ENCODE peak calls at places on chromosome 17, in nine cellular contexts. One of them, this sample, is unnamed.

GRCh38 chr17:48426019-48426418 is 4.0 kb downstream of the SKAP1 start:
- DNase-seq in endothelial cell of umbilical vein: peak
- DNase-seq in body of pancreas: no peak
- DNase-seq in bronchial epithelial cell: no peak
- DNase-seq in T47D: no peak
- DNase-seq in anterior cingulate cortex: no peak
- DNase-seq in COLO829: no peak
- DNase-seq in activated T-helper 1 cell treated with anti-CD3 and anti-CD28 coated beads, Interleukin-12 subunit alpha, Interleukin-12 subunit beta, Interleukin-2, Interleukin-4 antibody, amounts not matched to agents 30 ng/mL and 10 ng/mL and 1 ng/mL, durations not matched to agents 14 hours and 24 hours and 36 hours: no peak
- DNase-seq in HepG2: no peak
- DNase-seq in this sample: no peak

GRCh38 chr17:57086069-57086930 is 1.3 kb downstream of the AKAP1 start:
- DNase-seq in bronchial epithelial cell: peak
- DNase-seq in COLO829: peak
- DNase-seq in anterior cingulate cortex: no peak
- DNase-seq in activated T-helper 1 cell treated with anti-CD3 and anti-CD28 coated beads, Interleukin-12 subunit alpha, Interleukin-12 subunit beta, Interleukin-2, Interleukin-4 antibody, amounts not matched to agents 30 ng/mL and 10 ng/mL and 1 ng/mL, durations not matched to agents 14 hours and 24 hours and 36 hours: peak
- DNase-seq in endothelial cell of umbilical vein: peak
- DNase-seq in body of pancreas: peak
- DNase-seq in HepG2: peak
- DNase-seq in T47D: peak
- DNase-seq in this sample: no peak

GRCh38 chr17:82475458-82475857 is 16.9 kb downstream of the NARF start:
- DNase-seq in COLO829: no peak
- DNase-seq in bronchial epithelial cell: no peak
- DNase-seq in T47D: no peak
- DNase-seq in endothelial cell of umbilical vein: no peak
- DNase-seq in anterior cingulate cortex: no peak
- DNase-seq in HepG2: no peak
- DNase-seq in body of pancreas: no peak
- DNase-seq in activated T-helper 1 cell treated with anti-CD3 and anti-CD28 coated beads, Interleukin-12 subunit alpha, Interleukin-12 subunit beta, Interleukin-2, Interleukin-4 antibody, amounts not matched to agents 30 ng/mL and 10 ng/mL and 1 ng/mL, durations not matched to agents 14 hours and 24 hours and 36 hours: no peak
- DNase-seq in this sample: no peak

GRCh38 chr17:560379-560935 is 154.2 kb downstream of the VPS53 start:
- DNase-seq in endothelial cell of umbilical vein: peak
- DNase-seq in bronchial epithelial cell: peak
- DNase-seq in anterior cingulate cortex: no peak
- DNase-seq in activated T-helper 1 cell treated with anti-CD3 and anti-CD28 coated beads, Interleukin-12 subunit alpha, Interleukin-12 subunit beta, Interleukin-2, Interleukin-4 antibody, amounts not matched to agents 30 ng/mL and 10 ng/mL and 1 ng/mL, durations not matched to agents 14 hours and 24 hours and 36 hours: no peak
- DNase-seq in T47D: no peak
- DNase-seq in HepG2: no peak
- DNase-seq in COLO829: peak
- DNase-seq in body of pancreas: no peak
- DNase-seq in this sample: no peak

GRCh38 chr17:76252040-76252954 is 12.0 kb upstream of the RNF157 start:
- DNase-seq in endothelial cell of umbilical vein: peak
- DNase-seq in anterior cingulate cortex: no peak
- DNase-seq in COLO829: peak
- DNase-seq in bronchial epithelial cell: peak
- DNase-seq in body of pancreas: peak
- DNase-seq in T47D: peak
- DNase-seq in activated T-helper 1 cell treated with anti-CD3 and anti-CD28 coated beads, Interleukin-12 subunit alpha, Interleukin-12 subunit beta, Interleukin-2, Interleukin-4 antibody, amounts not matched to agents 30 ng/mL and 10 ng/mL and 1 ng/mL, durations not matched to agents 14 hours and 24 hours and 36 hours: peak
- DNase-seq in HepG2: peak
- DNase-seq in this sample: no peak

GRCh38 chr17:73105448-73105847 is 13.0 kb upstream of the SLC39A11 start:
- DNase-seq in bronchial epithelial cell: no peak
- DNase-seq in body of pancreas: no peak
- DNase-seq in T47D: no peak
- DNase-seq in anterior cingulate cortex: no peak
- DNase-seq in endothelial cell of umbilical vein: no peak
- DNase-seq in COLO829: no peak
- DNase-seq in HepG2: no peak
- DNase-seq in activated T-helper 1 cell treated with anti-CD3 and anti-CD28 coated beads, Interleukin-12 subunit alpha, Interleukin-12 subunit beta, Interleukin-2, Interleukin-4 antibody, amounts not matched to agents 30 ng/mL and 10 ng/mL and 1 ng/mL, durations not matched to agents 14 hours and 24 hours and 36 hours: no peak
- DNase-seq in this sample: no peak

GRCh38 chr17:73782641-73783381 is 138.6 kb upstream of the SDK2 start:
- DNase-seq in T47D: peak
- DNase-seq in COLO829: no peak
- DNase-seq in bronchial epithelial cell: no peak
- DNase-seq in endothelial cell of umbilical vein: no peak
- DNase-seq in anterior cingulate cortex: no peak
- DNase-seq in activated T-helper 1 cell treated with anti-CD3 and anti-CD28 coated beads, Interleukin-12 subunit alpha, Interleukin-12 subunit beta, Interleukin-2, Interleukin-4 antibody, amounts not matched to agents 30 ng/mL and 10 ng/mL and 1 ng/mL, durations not matched to agents 14 hours and 24 hours and 36 hours: no peak
- DNase-seq in HepG2: no peak
- DNase-seq in body of pancreas: no peak
- DNase-seq in this sample: no peak

GRCh38 chr17:19520641-19521040 is 13.0 kb upstream of the SLC47A1 start:
- DNase-seq in HepG2: no peak
- DNase-seq in activated T-helper 1 cell treated with anti-CD3 and anti-CD28 coated beads, Interleukin-12 subunit alpha, Interleukin-12 subunit beta, Interleukin-2, Interleukin-4 antibody, amounts not matched to agents 30 ng/mL and 10 ng/mL and 1 ng/mL, durations not matched to agents 14 hours and 24 hours and 36 hours: no peak
- DNase-seq in endothelial cell of umbilical vein: no peak
- DNase-seq in anterior cingulate cortex: no peak
- DNase-seq in bronchial epithelial cell: no peak
- DNase-seq in T47D: no peak
- DNase-seq in body of pancreas: no peak
- DNase-seq in COLO829: no peak
- DNase-seq in this sample: no peak

GRCh38 chr17:45228121-45228941 is 6.6 kb downstream of the FMNL1 start:
- DNase-seq in COLO829: no peak
- DNase-seq in HepG2: no peak
- DNase-seq in activated T-helper 1 cell treated with anti-CD3 and anti-CD28 coated beads, Interleukin-12 subunit alpha, Interleukin-12 subunit beta, Interleukin-2, Interleukin-4 antibody, amounts not matched to agents 30 ng/mL and 10 ng/mL and 1 ng/mL, durations not matched to agents 14 hours and 24 hours and 36 hours: no peak
- DNase-seq in body of pancreas: peak
- DNase-seq in anterior cingulate cortex: no peak
- DNase-seq in endothelial cell of umbilical vein: no peak
- DNase-seq in bronchial epithelial cell: no peak
- DNase-seq in T47D: no peak
- DNase-seq in this sample: no peak

GRCh38 chr17:67639997-67640396 is 77.7 kb upstream of the NOL11 start:
- DNase-seq in T47D: no peak
- DNase-seq in bronchial epithelial cell: no peak
- DNase-seq in body of pancreas: no peak
- DNase-seq in COLO829: no peak
- DNase-seq in HepG2: no peak
- DNase-seq in anterior cingulate cortex: no peak
- DNase-seq in activated T-helper 1 cell treated with anti-CD3 and anti-CD28 coated beads, Interleukin-12 subunit alpha, Interleukin-12 subunit beta, Interleukin-2, Interleukin-4 antibody, amounts not matched to agents 30 ng/mL and 10 ng/mL and 1 ng/mL, durations not matched to agents 14 hours and 24 hours and 36 hours: no peak
- DNase-seq in endothelial cell of umbilical vein: no peak
- DNase-seq in this sample: no peak

GRCh38 chr17:41340934-41341861 is 9.4 kb downstream of the KRT33A start:
- DNase-seq in body of pancreas: no peak
- DNase-seq in bronchial epithelial cell: no peak
- DNase-seq in activated T-helper 1 cell treated with anti-CD3 and anti-CD28 coated beads, Interleukin-12 subunit alpha, Interleukin-12 subunit beta, Interleukin-2, Interleukin-4 antibody, amounts not matched to agents 30 ng/mL and 10 ng/mL and 1 ng/mL, durations not matched to agents 14 hours and 24 hours and 36 hours: peak
- DNase-seq in endothelial cell of umbilical vein: no peak
- DNase-seq in HepG2: no peak
- DNase-seq in anterior cingulate cortex: no peak
- DNase-seq in T47D: peak
- DNase-seq in COLO829: no peak
- DNase-seq in this sample: no peak

GRCh38 chr17:55284001-55284884 is 19.5 kb downstream of the HLF start:
- DNase-seq in HepG2: peak
- DNase-seq in T47D: peak
- DNase-seq in anterior cingulate cortex: no peak
- DNase-seq in body of pancreas: no peak
- DNase-seq in endothelial cell of umbilical vein: no peak
- DNase-seq in COLO829: no peak
- DNase-seq in bronchial epithelial cell: no peak
- DNase-seq in activated T-helper 1 cell treated with anti-CD3 and anti-CD28 coated beads, Interleukin-12 subunit alpha, Interleukin-12 subunit beta, Interleukin-2, Interleukin-4 antibody, amounts not matched to agents 30 ng/mL and 10 ng/mL and 1 ng/mL, durations not matched to agents 14 hours and 24 hours and 36 hours: no peak
- DNase-seq in this sample: no peak

GRCh38 chr17:19538095-19539039 is 4.7 kb downstream of the SLC47A1 start:
- DNase-seq in anterior cingulate cortex: no peak
- DNase-seq in T47D: peak
- DNase-seq in endothelial cell of umbilical vein: no peak
- DNase-seq in COLO829: no peak
- DNase-seq in activated T-helper 1 cell treated with anti-CD3 and anti-CD28 coated beads, Interleukin-12 subunit alpha, Interleukin-12 subunit beta, Interleukin-2, Interleukin-4 antibody, amounts not matched to agents 30 ng/mL and 10 ng/mL and 1 ng/mL, durations not matched to agents 14 hours and 24 hours and 36 hours: no peak
- DNase-seq in body of pancreas: peak
- DNase-seq in HepG2: peak
- DNase-seq in bronchial epithelial cell: no peak
- DNase-seq in this sample: no peak

GRCh38 chr17:13204607-13205237 is 186.9 kb upstream of the ELAC2 start:
- DNase-seq in body of pancreas: no peak
- DNase-seq in bronchial epithelial cell: no peak
- DNase-seq in anterior cingulate cortex: no peak
- DNase-seq in HepG2: no peak
- DNase-seq in activated T-helper 1 cell treated with anti-CD3 and anti-CD28 coated beads, Interleukin-12 subunit alpha, Interleukin-12 subunit beta, Interleukin-2, Interleukin-4 antibody, amounts not matched to agents 30 ng/mL and 10 ng/mL and 1 ng/mL, durations not matched to agents 14 hours and 24 hours and 36 hours: no peak
- DNase-seq in T47D: no peak
- DNase-seq in endothelial cell of umbilical vein: no peak
- DNase-seq in COLO829: no peak
- DNase-seq in this sample: no peak

GRCh38 chr17:538096-538973 is 176.3 kb downstream of the VPS53 start:
- DNase-seq in T47D: no peak
- DNase-seq in anterior cingulate cortex: no peak
- DNase-seq in HepG2: no peak
- DNase-seq in body of pancreas: no peak
- DNase-seq in endothelial cell of umbilical vein: peak
- DNase-seq in COLO829: no peak
- DNase-seq in activated T-helper 1 cell treated with anti-CD3 and anti-CD28 coated beads, Interleukin-12 subunit alpha, Interleukin-12 subunit beta, Interleukin-2, Interleukin-4 antibody, amounts not matched to agents 30 ng/mL and 10 ng/mL and 1 ng/mL, durations not matched to agents 14 hours and 24 hours and 36 hours: no peak
- DNase-seq in bronchial epithelial cell: no peak
- DNase-seq in this sample: no peak

GRCh38 chr17:83028851-83029250 is 50.6 kb upstream of the METRNL start:
- DNase-seq in anterior cingulate cortex: no peak
- DNase-seq in body of pancreas: no peak
- DNase-seq in activated T-helper 1 cell treated with anti-CD3 and anti-CD28 coated beads, Interleukin-12 subunit alpha, Interleukin-12 subunit beta, Interleukin-2, Interleukin-4 antibody, amounts not matched to agents 30 ng/mL and 10 ng/mL and 1 ng/mL, durations not matched to agents 14 hours and 24 hours and 36 hours: no peak
- DNase-seq in endothelial cell of umbilical vein: no peak
- DNase-seq in HepG2: no peak
- DNase-seq in bronchial epithelial cell: no peak
- DNase-seq in T47D: no peak
- DNase-seq in COLO829: no peak
- DNase-seq in this sample: no peak

GRCh38 chr17:15463363-15463762 is 4.1 kb downstream of the CDRT4 start:
- DNase-seq in COLO829: no peak
- DNase-seq in anterior cingulate cortex: no peak
- DNase-seq in bronchial epithelial cell: peak
- DNase-seq in body of pancreas: peak
- DNase-seq in HepG2: peak
- DNase-seq in endothelial cell of umbilical vein: peak
- DNase-seq in activated T-helper 1 cell treated with anti-CD3 and anti-CD28 coated beads, Interleukin-12 subunit alpha, Interleukin-12 subunit beta, Interleukin-2, Interleukin-4 antibody, amounts not matched to agents 30 ng/mL and 10 ng/mL and 1 ng/mL, durations not matched to agents 14 hours and 24 hours and 36 hours: no peak
- DNase-seq in T47D: peak
- DNase-seq in this sample: peak

GRCh38 chr17:292531-293382 is 59.9 kb downstream of the RPH3AL start:
- DNase-seq in bronchial epithelial cell: no peak
- DNase-seq in anterior cingulate cortex: no peak
- DNase-seq in activated T-helper 1 cell treated with anti-CD3 and anti-CD28 coated beads, Interleukin-12 subunit alpha, Interleukin-12 subunit beta, Interleukin-2, Interleukin-4 antibody, amounts not matched to agents 30 ng/mL and 10 ng/mL and 1 ng/mL, durations not matched to agents 14 hours and 24 hours and 36 hours: no peak
- DNase-seq in body of pancreas: peak
- DNase-seq in T47D: no peak
- DNase-seq in COLO829: no peak
- DNase-seq in HepG2: no peak
- DNase-seq in endothelial cell of umbilical vein: no peak
- DNase-seq in this sample: no peak

GRCh38 chr17:66952681-66953638 is 11.5 kb upstream of the CACNG4 start:
- DNase-seq in bronchial epithelial cell: no peak
- DNase-seq in T47D: peak
- DNase-seq in endothelial cell of umbilical vein: no peak
- DNase-seq in COLO829: no peak
- DNase-seq in body of pancreas: no peak
- DNase-seq in activated T-helper 1 cell treated with anti-CD3 and anti-CD28 coated beads, Interleukin-12 subunit alpha, Interleukin-12 subunit beta, Interleukin-2, Interleukin-4 antibody, amounts not matched to agents 30 ng/mL and 10 ng/mL and 1 ng/mL, durations not matched to agents 14 hours and 24 hours and 36 hours: no peak
- DNase-seq in HepG2: no peak
- DNase-seq in anterior cingulate cortex: no peak
- DNase-seq in this sample: no peak

GRCh38 chr17:40803617-40804082 is 3.9 kb upstream of the KRT28 start:
- DNase-seq in anterior cingulate cortex: peak
- DNase-seq in endothelial cell of umbilical vein: peak
- DNase-seq in activated T-helper 1 cell treated with anti-CD3 and anti-CD28 coated beads, Interleukin-12 subunit alpha, Interleukin-12 subunit beta, Interleukin-2, Interleukin-4 antibody, amounts not matched to agents 30 ng/mL and 10 ng/mL and 1 ng/mL, durations not matched to agents 14 hours and 24 hours and 36 hours: peak
- DNase-seq in COLO829: peak
- DNase-seq in body of pancreas: peak
- DNase-seq in bronchial epithelial cell: peak
- DNase-seq in HepG2: peak
- DNase-seq in T47D: peak
- DNase-seq in this sample: peak

GRCh38 chr17:44007346-44008204 is 3.2 kb downstream of the NAGS start:
- DNase-seq in endothelial cell of umbilical vein: no peak
- DNase-seq in HepG2: no peak
- DNase-seq in anterior cingulate cortex: no peak
- DNase-seq in bronchial epithelial cell: no peak
- DNase-seq in activated T-helper 1 cell treated with anti-CD3 and anti-CD28 coated beads, Interleukin-12 subunit alpha, Interleukin-12 subunit beta, Interleukin-2, Interleukin-4 antibody, amounts not matched to agents 30 ng/mL and 10 ng/mL and 1 ng/mL, durations not matched to agents 14 hours and 24 hours and 36 hours: no peak
- DNase-seq in T47D: peak
- DNase-seq in COLO829: no peak
- DNase-seq in body of pancreas: no peak
- DNase-seq in this sample: no peak